ENCODE peak calls at places on chromosomes 11 and 22, in ten cellular contexts. N is sigmoid colon, M is BE2C, V is AG04450, K is mucosa of descending colon, W is astrocyte of the cerebellum, H is thoracic aorta, G is kidney epithelial cell, C is tibial nerve, P is heart right ventricle. O is an unnamed sample.

GRCh38 chr11:128328955-128329551 is 258.3 kb downstream of the ETS1 start:
- DNase-seq in N (no peak), M (no peak), V (no peak), K (no peak), W (no peak), H (no peak), G (no peak), C (no peak), P (peak), O (no peak)

GRCh38 chr22:30920407-30920806 is 48.2 kb downstream of the MORC2 start:
- DNase-seq in N (peak), M (peak), V (peak), K (peak), W (peak), H (peak), G (peak), C (peak), P (peak), O (peak)

GRCh38 chr11:28697920-28698827 is 590.0 kb downstream of the METTL15 start:
- DNase-seq in N (no peak), M (peak), V (no peak), K (no peak), W (peak), H (no peak), G (peak), C (peak), P (peak), O (no peak)

GRCh38 chr11:130042093-130042591 is 27.6 kb upstream of the APLP2 start:
- DNase-seq in N (no peak), M (no peak), V (peak), K (no peak), W (peak), H (no peak), G (peak), C (no peak), P (no peak), O (peak)

GRCh38 chr22:45227645-45228400 is 12.9 kb downstream of the KIAA0930 start:
- DNase-seq in N (no peak), M (no peak), V (no peak), K (peak), W (no peak), H (no peak), G (no peak), C (no peak), P (no peak), O (no peak)

GRCh38 chr11:76526878-76527277 is 82.1 kb downstream of the EMSY start:
- DNase-seq in N (no peak), M (no peak), V (no peak), K (no peak), W (no peak), H (no peak), G (no peak), C (no peak), P (no peak), O (no peak)

GRCh38 chr11:44825058-44825795 is 98.5 kb downstream of the TSPAN18 start:
- DNase-seq in N (no peak), M (no peak), V (no peak), K (no peak), W (no peak), H (no peak), G (no peak), C (no peak), P (no peak), O (no peak)

GRCh38 chr22:41725510-41726110 is 26.3 kb downstream of the MEI1 start:
- DNase-seq in N (no peak), M (peak), V (no peak), K (no peak), W (no peak), H (no peak), G (no peak), C (no peak), P (no peak), O (no peak)

GRCh38 chr11:83158965-83159900 is 2.3 kb downstream of the PCF11 start:
- DNase-seq in N (no peak), M (no peak), V (no peak), K (no peak), W (no peak), H (no peak), G (no peak), C (no peak), P (no peak), O (no peak)

GRCh38 chr11:70688142-70688541 is 289.8 kb downstream of the CTTN start:
- DNase-seq in N (no peak), M (no peak), V (no peak), K (peak), W (no peak), H (no peak), G (no peak), C (no peak), P (no peak), O (no peak)

GRCh38 chr11:109865558-109866186 is 227.5 kb upstream of the ZC3H12C start:
- DNase-seq in N (no peak), M (no peak), V (no peak), K (no peak), W (no peak), H (no peak), G (no peak), C (no peak), P (peak), O (no peak)

GRCh38 chr11:64853709-64854108 is 9.3 kb upstream of the CDC42BPG start:
- DNase-seq in N (no peak), M (no peak), V (no peak), K (no peak), W (no peak), H (no peak), G (no peak), C (no peak), P (no peak), O (no peak)

GRCh38 chr11:61384271-61385242 is 7.8 kb upstream of the TMEM216 start:
- DNase-seq in N (no peak), M (peak), V (no peak), K (no peak), W (no peak), H (no peak), G (no peak), C (no peak), P (no peak), O (no peak)

GRCh38 chr11:15509082-15509481 is 394.4 kb downstream of the INSC start:
- DNase-seq in N (no peak), M (no peak), V (no peak), K (no peak), W (no peak), H (no peak), G (no peak), C (no peak), P (no peak), O (no peak)

GRCh38 chr22:27123880-27124279 is 466.5 kb downstream of the MIAT start:
- DNase-seq in N (no peak), M (no peak), V (no peak), K (no peak), W (no peak), H (no peak), G (no peak), C (no peak), P (no peak), O (no peak)

GRCh38 chr11:102268083-102268984 is 49.0 kb upstream of the BIRC3 start:
- DNase-seq in N (peak), M (peak), V (no peak), K (peak), W (no peak), H (peak), G (no peak), C (peak), P (peak), O (no peak)

GRCh38 chr11:88535916-88536547 is 198.5 kb upstream of the CTSC start:
- DNase-seq in N (no peak), M (no peak), V (peak), K (no peak), W (peak), H (no peak), G (peak), C (no peak), P (no peak), O (peak)

GRCh38 chr11:11347583-11347982 is 5.5 kb downstream of the CSNK2A3 start:
- DNase-seq in N (peak), M (no peak), V (no peak), K (no peak), W (no peak), H (no peak), G (no peak), C (no peak), P (peak), O (no peak)

GRCh38 chr11:111077938-111078337 is 167.6 kb upstream of the POU2AF2 start:
- DNase-seq in N (no peak), M (no peak), V (no peak), K (no peak), W (no peak), H (no peak), G (no peak), C (no peak), P (no peak), O (no peak)

GRCh38 chr11:70145025-70145529 is 58.0 kb upstream of the FADD start:
- DNase-seq in N (no peak), M (no peak), V (no peak), K (no peak), W (no peak), H (no peak), G (no peak), C (no peak), P (no peak), O (no peak)

GRCh38 chr11:19243601-19244000 is 2.9 kb upstream of the E2F8 start:
- DNase-seq in N (no peak), M (no peak), V (no peak), K (no peak), W (no peak), H (no peak), G (no peak), C (no peak), P (no peak), O (no peak)

GRCh38 chr11:36167729-36168128 is 121.5 kb downstream of the COMMD9 start:
- DNase-seq in N (no peak), M (no peak), V (no peak), K (no peak), W (no peak), H (no peak), G (no peak), C (no peak), P (no peak), O (no peak)

GRCh38 chr11:82557274-82557673 is 176.4 kb downstream of the FAM181B start:
- DNase-seq in N (peak), M (no peak), V (no peak), K (no peak), W (no peak), H (no peak), G (no peak), C (no peak), P (no peak), O (no peak)

GRCh38 chr11:87421422-87421821 is 383.7 kb downstream of the TMEM135 start:
- DNase-seq in N (no peak), M (peak), V (peak), K (no peak), W (peak), H (peak), G (peak), C (no peak), P (no peak), O (peak)

GRCh38 chr11:11798586-11799438 is 43.0 kb upstream of the USP47 start:
- DNase-seq in N (peak), M (peak), V (peak), K (peak), W (peak), H (no peak), G (peak), C (peak), P (peak), O (no peak)

GRCh38 chr11:86101941-86102407 is 33.1 kb upstream of the PICALM start:
- DNase-seq in N (no peak), M (no peak), V (no peak), K (no peak), W (no peak), H (no peak), G (no peak), C (no peak), P (no peak), O (no peak)

GRCh38 chr11:126930100-126930841 is 70.3 kb downstream of the KIRREL3 start:
- DNase-seq in N (no peak), M (no peak), V (no peak), K (no peak), W (no peak), H (no peak), G (no peak), C (no peak), P (no peak), O (no peak)

GRCh38 chr11:45051621-45052020 is 94.8 kb upstream of the PRDM11 start:
- DNase-seq in N (no peak), M (no peak), V (no peak), K (no peak), W (no peak), H (no peak), G (no peak), C (no peak), P (no peak), O (no peak)

GRCh38 chr22:38012604-38013072 is 28.3 kb upstream of the SOX10 start:
- DNase-seq in N (no peak), M (no peak), V (no peak), K (no peak), W (no peak), H (no peak), G (no peak), C (no peak), P (no peak), O (no peak)

GRCh38 chr11:94504689-94505293 is 7.5 kb upstream of the C11orf97 start:
- DNase-seq in N (no peak), M (no peak), V (peak), K (no peak), W (peak), H (no peak), G (no peak), C (no peak), P (no peak), O (no peak)

GRCh38 chr11:126624491-126624890 is 269.0 kb downstream of the ST3GAL4 start:
- DNase-seq in N (no peak), M (no peak), V (no peak), K (no peak), W (no peak), H (no peak), G (no peak), C (no peak), P (no peak), O (no peak)

GRCh38 chr11:36151933-36152580 is 137.2 kb downstream of the COMMD9 start:
- DNase-seq in N (no peak), M (no peak), V (no peak), K (no peak), W (no peak), H (no peak), G (no peak), C (no peak), P (no peak), O (peak)

GRCh38 chr11:114964676-114965214 is 286.4 kb downstream of the NXPE2 start:
- DNase-seq in N (no peak), M (no peak), V (no peak), K (no peak), W (no peak), H (no peak), G (no peak), C (no peak), P (no peak), O (no peak)

GRCh38 chr11:5941951-5942350 is at the start of gene OR56A3:
- DNase-seq in N (no peak), M (no peak), V (no peak), K (no peak), W (no peak), H (no peak), G (no peak), C (no peak), P (no peak), O (no peak)

GRCh38 chr11:61973603-61974162 is 6.2 kb upstream of the FTH1 start:
- DNase-seq in N (no peak), M (no peak), V (no peak), K (no peak), W (no peak), H (no peak), G (no peak), C (no peak), P (no peak), O (no peak)

GRCh38 chr11:86151188-86152005 is 82.5 kb upstream of the PICALM start:
- DNase-seq in N (peak), M (no peak), V (no peak), K (no peak), W (no peak), H (no peak), G (peak), C (no peak), P (peak), O (no peak)

GRCh38 chr11:134224710-134225662 is 515 bp downstream of the VPS26B start:
- DNase-seq in N (peak), M (peak), V (no peak), K (peak), W (no peak), H (peak), G (no peak), C (peak), P (peak), O (no peak)

GRCh38 chr22:40175571-40176105 is 2.1 kb upstream of the TNRC6B start:
- DNase-seq in N (no peak), M (no peak), V (no peak), K (no peak), W (no peak), H (no peak), G (no peak), C (no peak), P (no peak), O (no peak)

GRCh38 chr11:119706887-119707286 is 22.1 kb downstream of the NECTIN1 start:
- DNase-seq in N (no peak), M (no peak), V (no peak), K (no peak), W (no peak), H (no peak), G (no peak), C (no peak), P (no peak), O (no peak)

GRCh38 chr11:119710417-119710816 is 18.6 kb downstream of the NECTIN1 start:
- DNase-seq in N (no peak), M (no peak), V (no peak), K (no peak), W (no peak), H (no peak), G (no peak), C (no peak), P (no peak), O (no peak)

GRCh38 chr11:119709638-119710346 is 19.2 kb downstream of the NECTIN1 start:
- DNase-seq in N (no peak), M (peak), V (peak), K (peak), W (peak), H (no peak), G (peak), C (no peak), P (no peak), O (no peak)

GRCh38 chr11:119711476-119711875 is 17.5 kb downstream of the NECTIN1 start:
- DNase-seq in N (no peak), M (no peak), V (no peak), K (peak), W (no peak), H (no peak), G (no peak), C (no peak), P (no peak), O (no peak)

GRCh38 chr11:119709171-119709570 is 19.8 kb downstream of the NECTIN1 start:
- DNase-seq in N (no peak), M (no peak), V (no peak), K (peak), W (no peak), H (no peak), G (no peak), C (no peak), P (no peak), O (no peak)
- H3K4me3 ChIP-seq in N (no peak), M (peak), V (peak), K (no peak), W (no peak), H (no peak), G (no peak), C (no peak), P (no peak), O (no peak)

GRCh38 chr11:34311126-34311525 is 46.7 kb downstream of the ABTB2 start:
- DNase-seq in N (no peak), M (no peak), V (no peak), K (no peak), W (no peak), H (no peak), G (no peak), C (no peak), P (peak), O (no peak)

GRCh38 chr11:34314176-34314575 is 43.6 kb downstream of the ABTB2 start:
- DNase-seq in N (no peak), M (no peak), V (no peak), K (no peak), W (no peak), H (no peak), G (no peak), C (no peak), P (no peak), O (no peak)

GRCh38 chr11:34309970-34310369 is 47.8 kb downstream of the ABTB2 start:
- DNase-seq in N (no peak), M (no peak), V (no peak), K (no peak), W (no peak), H (no peak), G (no peak), C (no peak), P (no peak), O (no peak)

GRCh38 chr11:34315006-34315793 is 42.6 kb downstream of the ABTB2 start:
- DNase-seq in N (no peak), M (peak), V (no peak), K (no peak), W (no peak), H (no peak), G (no peak), C (no peak), P (no peak), O (no peak)

DNA sequence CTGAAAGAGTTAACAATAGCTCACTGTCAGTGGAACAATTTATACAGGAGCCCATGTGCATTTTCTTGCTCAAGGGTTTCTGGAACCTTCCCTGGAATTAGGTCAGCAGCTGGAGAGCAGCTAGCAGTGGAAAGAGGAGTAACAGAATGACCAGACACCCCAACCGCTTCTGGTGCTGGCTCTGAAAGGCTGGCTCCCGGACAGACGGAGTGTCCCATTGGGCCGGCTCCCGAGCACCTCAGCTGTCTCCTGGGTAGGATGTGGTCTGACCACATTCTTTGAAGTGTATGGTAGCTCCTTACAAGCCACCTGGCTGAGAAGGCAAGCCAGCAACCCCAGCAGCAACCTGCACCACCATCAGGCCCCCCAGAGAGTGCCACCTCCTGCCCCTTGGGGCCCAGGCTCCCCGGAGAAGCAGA is 44.7 kb downstream of the ABTB2 start:
- DNase-seq in N (no peak), M (no peak), V (no peak), K (no peak), W (no peak), H (no peak), G (no peak), C (no peak), P (peak), O (no peak)
- H3K4me3 ChIP-seq in N (no peak), M (no peak), V (no peak), K (no peak), W (no peak), H (no peak), G (no peak), C (no peak), P (no peak), O (no peak)

GRCh38 chr11:31815743-31816466 is 4.8 kb upstream of the PAX6 start:
- DNase-seq in N (no peak), M (no peak), V (no peak), K (no peak), W (no peak), H (no peak), G (no peak), C (no peak), P (no peak), O (no peak)

GRCh38 chr11:31817621-31818493 is 6.7 kb upstream of the PAX6 start:
- DNase-seq in N (no peak), M (no peak), V (no peak), K (no peak), W (no peak), H (no peak), G (no peak), C (no peak), P (no peak), O (no peak)

GRCh38 chr11:31817054-31817620 is 6.0 kb upstream of the PAX6 start:
- DNase-seq in N (peak), M (no peak), V (no peak), K (no peak), W (no peak), H (no peak), G (no peak), C (no peak), P (no peak), O (no peak)

GRCh38 chr11:31818874-31819331 is 7.8 kb upstream of the PAX6 start:
- DNase-seq in N (no peak), M (no peak), V (no peak), K (no peak), W (no peak), H (no peak), G (no peak), C (no peak), P (no peak), O (no peak)

DNA sequence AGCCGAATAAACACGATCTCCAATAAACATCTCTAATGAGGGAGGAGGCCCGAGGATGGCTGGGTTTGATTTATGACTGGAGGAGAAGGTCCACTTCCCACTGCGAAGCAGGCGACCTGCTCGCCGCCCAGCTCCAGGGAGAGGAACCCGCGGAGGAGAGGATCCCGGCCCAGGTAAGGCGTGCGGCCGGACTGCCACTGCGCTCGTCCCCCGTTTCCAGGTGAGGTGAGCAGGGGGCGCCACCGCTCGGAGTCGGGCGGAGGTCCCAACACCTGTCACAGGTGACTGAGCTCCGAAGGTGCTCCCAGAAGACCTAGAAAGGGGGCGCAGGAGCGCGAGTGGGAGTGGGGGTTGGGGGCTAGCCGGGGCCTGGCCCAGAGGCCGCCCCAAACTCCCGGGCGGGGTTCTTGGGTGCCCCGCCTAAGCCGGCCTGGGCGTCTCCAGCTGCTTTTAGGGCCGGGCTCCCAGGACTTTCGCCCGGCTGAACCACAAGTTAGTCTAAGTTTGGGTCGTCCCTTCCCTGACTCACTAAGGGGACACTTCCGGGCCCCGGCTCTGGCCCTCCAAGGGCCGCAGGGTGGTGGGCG is 5.4 kb upstream of the PAX6 start:
- DNase-seq in N (peak), M (no peak), V (no peak), K (no peak), W (no peak), H (no peak), G (no peak), C (no peak), P (no peak), O (no peak)
- H3K4me3 ChIP-seq in N (peak), M (no peak), V (no peak), K (no peak), W (peak), H (peak), G (no peak), C (no peak), P (peak), O (no peak)

GRCh38 chr22:24989135-24989534 is 36.6 kb downstream of the KIAA1671 start:
- DNase-seq in N (no peak), M (no peak), V (no peak), K (no peak), W (no peak), H (no peak), G (no peak), C (no peak), P (no peak), O (no peak)
- H3K4me3 ChIP-seq in N (no peak), M (no peak), V (no peak), K (no peak), W (no peak), H (no peak), G (no peak), C (no peak), P (no peak), O (no peak)